ENCODE peak calls at places on chromosomes 3 and 15, in seven cellular contexts. S is GM23338, L is K562, V is SK-N-SH, W is HCT116, C is GM12878, B is HepG2. X is an unnamed sample. For H3K27me3, the result is how much of the 10 kb centered on the place peaks cover.

GRCh38 chr3:51386852-51387229 is 1.8 kb downstream of the MANF start:
- DNase-seq in B (no peak), C (no peak), V (no peak), S (no peak), W (no peak), L (no peak), X (no peak)

GRCh38 chr3:98655666-98656065 is 62.3 kb upstream of the CPOX start:
- DNase-seq in V (no peak), C (no peak), L (no peak), S (no peak), B (no peak), W (no peak), X (no peak)

GRCh38 chr15:73328986-73329385 is 39.8 kb downstream of the HCN4 start:
- DNase-seq in W (no peak), B (no peak), C (no peak), L (no peak), V (no peak), S (no peak), X (no peak)

GRCh38 chr15:81274932-81275341 is 49.0 kb downstream of the STARD5 start:
- DNase-seq in W (peak), B (peak), L (peak), V (peak), C (peak), S (peak), X (peak)

GRCh38 chr15:38283010-38283409 is 30.4 kb downstream of the SPRED1 start:
- DNase-seq in L (peak), C (no peak), W (no peak), S (no peak), V (no peak), B (no peak), X (no peak)

GRCh38 chr15:40906947-40907802 is 12.9 kb downstream of the VPS18 start:
- DNase-seq in S (no peak), C (no peak), V (peak), L (peak), W (no peak), B (no peak), X (no peak)

GRCh38 chr15:40282144-40282869 is 557 bp downstream of the ANKRD63 start:
- DNase-seq in C (no peak), V (peak), B (peak), W (no peak), L (peak), S (peak), X (peak)

GRCh38 chr3:141498592-141499223 is 11.9 kb downstream of the RASA2 start:
- DNase-seq in L (no peak), C (peak), B (no peak), S (peak), V (no peak), W (no peak), X (peak)

GRCh38 chr15:70099966-70100494 is 2.3 kb upstream of the TLE3 start:
- DNase-seq in S (peak), L (peak), V (no peak), C (no peak), W (peak), B (no peak), X (peak)

GRCh38 chr3:12307136-12307535 is 18.3 kb downstream of the PPARG start:
- DNase-seq in B (no peak), C (no peak), S (no peak), W (no peak), L (no peak), V (no peak), X (no peak)

GRCh38 chr3:41026394-41027177 is 172.7 kb upstream of the CTNNB1 start:
- DNase-seq in S (peak), B (peak), W (no peak), L (peak), V (peak), C (no peak), X (no peak)

GRCh38 chr3:129556890-129557736 is 14.1 kb downstream of the H1-8 start:
- DNase-seq in C (no peak), B (no peak), S (no peak), V (no peak), L (no peak), W (no peak), X (no peak)

GRCh38 chr3:52779411-52780297 is 2.3 kb downstream of the ITIH1 start:
- DNase-seq in B (no peak), V (no peak), L (no peak), W (no peak), C (peak), S (no peak), X (peak)

GRCh38 chr3:139481116-139481515 is 4.8 kb upstream of the RBP2 start:
- DNase-seq in V (no peak), C (no peak), W (no peak), B (no peak), L (no peak), S (peak), X (no peak)

GRCh38 chr3:18443670-18444596 is 18.8 kb upstream of the SATB1 start:
- DNase-seq in V (peak), S (peak), L (no peak), C (no peak), B (no peak), W (no peak), X (peak)

GRCh38 chr3:112774293-112774926 is 72.3 kb downstream of the CD200R1L start:
- DNase-seq in V (no peak), W (no peak), C (no peak), B (no peak), S (no peak), L (no peak), X (no peak)

GRCh38 chr3:165984589-165984988 is 147.4 kb upstream of the BCHE start:
- DNase-seq in W (no peak), V (no peak), L (no peak), C (no peak), S (peak), B (no peak), X (no peak)

GRCh38 chr3:131704084-131704483 is 201.3 kb upstream of the MRPL3 start:
- DNase-seq in W (no peak), L (no peak), S (no peak), C (no peak), V (no peak), B (no peak), X (no peak)

GRCh38 chr15:66829551-66830131 is 127.6 kb downstream of the SMAD6 start:
- DNase-seq in L (no peak), B (no peak), W (no peak), V (no peak), S (no peak), C (no peak), X (no peak)

GRCh38 chr3:136366289-136366688 is 116.1 kb downstream of the PCCB start:
- DNase-seq in V (no peak), W (no peak), S (no peak), L (no peak), B (no peak), C (no peak), X (no peak)

GRCh38 chr15:80926126-80926525 is 63.5 kb downstream of the MESD start:
- DNase-seq in V (no peak), L (no peak), C (no peak), S (no peak), B (no peak), W (no peak), X (no peak)

GRCh38 chr3:24373198-24373959 is 121.3 kb downstream of the THRB start:
- DNase-seq in L (peak), C (no peak), B (peak), V (no peak), S (no peak), W (no peak), X (no peak)

GRCh38 chr3:177905173-177905894 is 630.9 kb upstream of the KCNMB2 start:
- DNase-seq in B (no peak), C (no peak), L (no peak), V (no peak), S (no peak), W (no peak), X (no peak)

GRCh38 chr15:68312701-68313204 is 35.2 kb downstream of the FEM1B start:
- DNase-seq in W (no peak), L (peak), V (peak), B (no peak), C (no peak), S (no peak), X (no peak)

GRCh38 chr3:178041931-178042330 is 494.3 kb upstream of the KCNMB2 start:
- DNase-seq in B (no peak), L (no peak), W (no peak), C (no peak), S (no peak), V (no peak), X (no peak)

GRCh38 chr3:71702131-71703024 is 22.8 kb downstream of the EIF4E3 start:
- DNase-seq in L (no peak), V (no peak), C (no peak), B (no peak), W (no peak), S (no peak), X (no peak)

GRCh38 chr3:46695962-46696922 is 2.8 kb upstream of the ALS2CL start:
- DNase-seq in B (no peak), V (no peak), C (no peak), S (no peak), L (no peak), W (no peak), X (no peak)

GRCh38 chr3:124634210-124635168 is 95.8 kb upstream of the UMPS start:
- DNase-seq in C (no peak), B (peak), W (no peak), L (no peak), V (no peak), S (peak), X (no peak)

GRCh38 chr3:131543714-131544113 is 40.9 kb upstream of the MRPL3 start:
- DNase-seq in W (peak), S (no peak), C (no peak), V (no peak), B (no peak), L (no peak), X (no peak)

GRCh38 chr3:160707187-160707789 is 30.3 kb downstream of the ARL14 start:
- DNase-seq in W (peak), V (peak), B (peak), L (peak), S (peak), C (peak), X (no peak)

GRCh38 chr15:43463542-43463941 is 29.4 kb downstream of the TP53BP1 start:
- DNase-seq in S (no peak), B (no peak), L (no peak), W (no peak), C (no peak), V (no peak), X (no peak)

GRCh38 chr3:69986419-69986818 is 13.1 kb upstream of the SAMMSON start:
- DNase-seq in C (no peak), B (no peak), W (no peak), V (no peak), S (no peak), L (no peak), X (no peak)

GRCh38 chr3:109081746-109082510 is 36.0 kb downstream of the MORC1 start:
- DNase-seq in W (peak), S (peak), C (peak), B (peak), V (peak), L (peak), X (peak)

GRCh38 chr3:180421221-180421620 is 180.7 kb upstream of the TTC14 start:
- DNase-seq in C (no peak), V (no peak), L (no peak), S (no peak), B (no peak), W (no peak), X (peak)

GRCh38 chr3:180417241-180417640 is 184.7 kb upstream of the TTC14 start:
- DNase-seq in W (no peak), C (no peak), B (no peak), V (no peak), S (no peak), L (no peak), X (peak)

GRCh38 chr3:180421711-180422110 is 180.3 kb upstream of the TTC14 start:
- DNase-seq in C (no peak), L (no peak), W (no peak), S (no peak), V (no peak), B (no peak), X (no peak)

GRCh38 chr3:180420804-180421203 is 181.2 kb upstream of the TTC14 start:
- DNase-seq in W (no peak), S (no peak), V (no peak), L (no peak), B (no peak), C (no peak), X (no peak)

DNA sequence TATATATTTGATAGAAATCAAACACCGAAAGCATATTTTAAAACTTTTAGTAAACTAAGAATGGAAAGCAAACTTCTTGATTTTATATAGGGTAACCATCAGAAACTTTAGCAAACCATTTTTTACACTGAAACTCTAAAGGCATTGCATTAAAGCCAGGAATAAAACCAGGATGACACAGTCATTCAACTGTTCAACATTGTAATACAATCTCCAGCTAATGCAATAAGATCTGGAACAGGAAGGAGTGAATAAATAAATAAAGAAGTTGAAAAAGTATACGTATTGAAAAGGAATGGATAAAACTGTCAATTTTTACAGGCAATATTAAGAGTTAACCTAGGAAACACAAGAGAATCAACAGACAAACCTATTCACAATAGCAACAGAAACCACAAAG is 181.9 kb upstream of the TTC14 start:
- DNase-seq in B (no peak), C (no peak), W (no peak), L (no peak), V (no peak), S (no peak), X (no peak)
- TF ChIP-seq REST in B (no peak), C (no peak), W (no peak), L (no peak), V (no peak), S (no peak), X (no peak)

GRCh38 chr3:32821686-32822296 is 4.0 kb downstream of the TRIM71 start:
- DNase-seq in S (peak), C (no peak), L (peak), V (peak), W (no peak), B (no peak), X (no peak)
- H3K27me3 ChIP-seq in S (under half), C (under half), L (half or more), V (half or more), W (under half), B (under half), X (under half)

GRCh38 chr15:65409284-65409631 is 13.5 kb downstream of the IGDCC4 start:
- DNase-seq in C (no peak), S (no peak), V (no peak), L (peak), W (no peak), B (peak), X (no peak)
- TF ChIP-seq REST in C (no peak), S (no peak), V (no peak), L (no peak), W (no peak), B (no peak), X (no peak)

DNA sequence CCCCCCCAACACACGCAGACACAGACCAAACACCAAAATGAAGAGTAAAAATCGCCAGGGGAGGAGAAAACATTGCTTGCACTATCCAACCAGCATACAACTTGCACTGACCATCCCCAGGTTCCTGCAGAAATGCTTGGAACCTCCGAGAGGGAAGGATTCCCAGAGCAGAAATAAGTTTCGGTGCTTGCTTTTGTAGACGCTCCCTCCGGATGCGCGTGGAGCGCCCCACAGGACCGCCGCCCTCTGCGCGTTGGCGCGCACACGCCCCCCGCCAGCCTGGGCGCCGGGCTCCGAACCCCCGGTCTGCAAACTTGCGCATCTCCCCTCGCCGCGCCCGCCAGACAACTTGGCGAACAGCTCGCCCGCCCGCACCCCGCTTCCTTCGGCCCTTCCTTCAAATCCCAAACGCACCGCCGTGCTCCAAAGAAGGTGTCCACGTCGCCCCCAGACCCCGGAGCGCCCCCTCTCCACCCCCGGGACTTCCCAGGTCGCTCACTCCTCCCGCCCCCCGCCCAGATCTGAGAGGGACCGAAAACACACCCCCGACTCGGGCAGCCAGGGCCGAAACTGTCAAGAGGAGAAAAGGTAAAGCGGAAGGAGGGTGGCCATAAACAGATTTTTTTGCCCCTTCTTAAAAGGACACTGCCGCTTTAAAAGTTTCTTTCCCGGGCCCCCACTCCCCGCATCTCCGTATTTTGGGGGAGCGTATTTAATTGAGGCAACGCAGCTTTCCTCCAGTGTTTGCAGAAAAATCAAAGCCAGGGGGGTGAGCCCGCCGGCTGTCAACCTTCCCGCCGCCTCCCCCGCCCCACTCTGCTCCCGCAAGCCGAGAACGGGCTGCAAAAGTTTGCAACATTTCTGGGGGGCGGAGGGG is 839 bp downstream of the RORA start:
- DNase-seq in L (no peak), V (peak), S (peak), C (no peak), W (no peak), B (no peak), X (no peak)
- H3K27me3 ChIP-seq in L (under half), V (under half), S (under half), C (under half), W (under half), B (half or more), X (under half)

GRCh38 chr15:63634154-63634553 is 37.0 kb downstream of the FBXL22 start:
- DNase-seq in L (no peak), B (no peak), C (no peak), W (no peak), V (no peak), S (no peak), X (no peak)
- TF ChIP-seq REST in L (no peak), B (no peak), C (no peak), W (no peak), V (no peak), S (no peak), X (no peak)

GRCh38 chr3:128496602-128497304 is 3.8 kb upstream of the GATA2 start:
- DNase-seq in C (no peak), W (no peak), L (peak), V (peak), B (no peak), S (peak), X (no peak)

GRCh38 chr3:128498901-128499530 is 6.0 kb upstream of the GATA2 start:
- DNase-seq in W (no peak), V (no peak), S (no peak), C (no peak), L (no peak), B (no peak), X (no peak)

GRCh38 chr3:128497305-128498126 is 4.5 kb upstream of the GATA2 start:
- DNase-seq in B (no peak), W (no peak), V (peak), L (peak), C (no peak), S (peak), X (peak)

GRCh38 chr3:128499724-128500275 is 6.8 kb upstream of the GATA2 start:
- DNase-seq in S (no peak), C (no peak), W (no peak), V (no peak), L (no peak), B (no peak), X (no peak)

GRCh38 chr3:128498127-128498626 is 5.2 kb upstream of the GATA2 start:
- DNase-seq in C (no peak), V (no peak), L (no peak), W (no peak), S (no peak), B (no peak), X (no peak)
- H3K27me3 ChIP-seq in C (under half), V (under half), L (under half), W (under half), S (half or more), B (under half), X (under half)

GRCh38 chr3:42758126-42758525 is 14.9 kb downstream of the CCDC13 start:
- DNase-seq in B (no peak), W (no peak), V (no peak), C (no peak), L (no peak), S (no peak), X (no peak)

GRCh38 chr3:42763023-42763422 is 10.0 kb downstream of the CCDC13 start:
- DNase-seq in W (no peak), L (no peak), V (no peak), B (no peak), C (no peak), S (no peak), X (no peak)

GRCh38 chr3:42764561-42765295 is 8.3 kb downstream of the CCDC13 start:
- DNase-seq in V (no peak), C (no peak), L (no peak), S (no peak), W (no peak), B (no peak), X (no peak)

GRCh38 chr3:42764115-42764514 is 8.9 kb downstream of the CCDC13 start:
- DNase-seq in W (no peak), S (no peak), V (no peak), L (no peak), C (no peak), B (no peak), X (no peak)

GRCh38 chr3:42762046-42762724 is 10.9 kb downstream of the CCDC13 start:
- DNase-seq in C (no peak), L (no peak), S (no peak), W (no peak), V (no peak), B (no peak), X (peak)
- TF ChIP-seq REST in C (no peak), L (no peak), S (no peak), W (no peak), V (no peak), B (no peak), X (no peak)

DNA sequence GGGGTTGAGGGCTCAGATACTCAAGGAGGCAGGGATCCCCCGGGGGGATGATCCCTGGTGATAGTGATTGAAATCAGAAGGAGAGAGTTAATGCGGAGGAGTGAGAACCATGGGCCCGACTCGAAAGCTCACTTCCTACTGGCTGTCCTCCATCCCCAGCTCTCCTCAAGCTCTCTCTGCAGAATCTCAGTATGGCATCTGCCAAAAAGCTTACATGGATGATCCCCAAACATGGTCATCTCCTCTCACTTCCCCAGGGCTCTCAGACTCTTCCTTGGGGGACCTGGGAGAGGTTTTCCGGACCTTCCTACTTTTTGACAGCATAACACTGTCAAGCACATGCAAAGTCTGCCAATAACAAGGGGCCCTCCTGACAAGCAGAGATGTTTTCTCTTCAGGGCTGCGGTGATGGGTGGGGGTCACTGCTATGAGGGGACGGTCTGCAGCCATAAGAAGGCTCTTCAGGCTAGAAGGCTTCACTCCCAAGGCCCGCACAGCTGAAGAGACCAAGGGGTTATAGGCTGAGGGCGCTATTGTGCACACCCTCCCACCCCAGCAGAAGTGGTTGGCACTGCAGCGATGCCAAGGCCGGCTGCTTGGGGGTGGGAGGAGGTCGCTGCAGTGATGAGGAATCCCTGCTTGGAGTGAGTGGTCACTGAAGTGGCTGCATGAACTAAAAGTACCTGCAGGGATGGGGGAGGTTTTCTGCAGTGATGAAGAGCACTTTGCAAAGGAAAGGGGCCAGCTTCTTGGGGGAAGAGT is 828 bp upstream of the VWA5B2 start:
- DNase-seq in W (no peak), L (no peak), C (no peak), B (no peak), V (peak), S (no peak), X (no peak)
- H3K27me3 ChIP-seq in W (under half), L (half or more), C (under half), B (half or more), V (under half), S (half or more), X (under half)

GRCh38 chr15:99435138-99435695 is 130.6 kb upstream of the MEF2A start:
- DNase-seq in L (no peak), B (no peak), V (no peak), S (no peak), W (no peak), C (no peak), X (no peak)
- TF ChIP-seq REST in L (no peak), B (no peak), V (no peak), S (no peak), W (no peak), C (no peak), X (no peak)